ENCODE peak calls at places on chromosomes 16 and 17, in six cellular contexts. Y, W, T, V, G and E are unnamed samples.

GRCh38 chr17:51035436-51035835 is 85.2 kb downstream of the SPAG9 start:
- DNase-seq in Y (no peak), W (no peak), T (no peak), V (no peak), G (no peak), E (peak; percentile 51)

GRCh38 chr16:70429888-70430666 is 8.8 kb downstream of the ST3GAL2 start:
- DNase-seq in Y (no peak), W (no peak), T (no peak), V (no peak), G (no peak), E (no peak)

GRCh38 chr16:89925596-89926079 is 2.5 kb downstream of the TUBB3 start:
- DNase-seq in Y (no peak), W (no peak), T (no peak), V (no peak), G (no peak), E (no peak)

GRCh38 chr17:48583708-48584582 is 5.8 kb upstream of the HOXB4 start:
- DNase-seq in Y (no peak), W (no peak), T (no peak), V (no peak), G (no peak), E (no peak)

GRCh38 chr16:26569793-26570192 is 496.9 kb upstream of the C16orf82 start:
- DNase-seq in Y (no peak), W (no peak), T (peak; percentile 55), V (no peak), G (no peak), E (no peak)

GRCh38 chr17:59415397-59415796 is 83.9 kb downstream of the YPEL2 start:
- DNase-seq in Y (no peak), W (no peak), T (no peak), V (no peak), G (no peak), E (no peak)

GRCh38 chr16:60553316-60553801 is 1482.9 kb downstream of the CDH8 start:
- DNase-seq in Y (no peak), W (no peak), T (peak; percentile 6), V (no peak), G (no peak), E (no peak)

GRCh38 chr17:75843577-75844529 is at the start of gene UNC13D:
- DNase-seq in Y (peak; percentile 61), W (no peak), T (peak; percentile 6), V (no peak), G (no peak), E (no peak)

GRCh38 chr16:3017806-3018506 is at the start of gene CLDN6:
- DNase-seq in Y (no peak), W (no peak), T (peak; percentile 79), V (no peak), G (no peak), E (no peak)

GRCh38 chr17:18968945-18969887 is 17.3 kb downstream of the SLC5A10 start:
- DNase-seq in Y (no peak), W (no peak), T (peak; percentile 53), V (no peak), G (no peak), E (no peak)

GRCh38 chr16:88732172-88732960 is 26.1 kb downstream of the CTU2 start:
- DNase-seq in Y (no peak), W (peak; percentile 5), T (no peak), V (no peak), G (no peak), E (no peak)

GRCh38 chr17:14245002-14245401 is 8.3 kb upstream of the CDRT15 start:
- DNase-seq in Y (no peak), W (no peak), T (peak; percentile 32), V (no peak), G (no peak), E (no peak)

GRCh38 chr17:2703606-2704005 is 8.0 kb downstream of the CLUH start:
- DNase-seq in Y (peak; percentile 8), W (no peak), T (no peak), V (no peak), G (no peak), E (no peak)

GRCh38 chr17:38420518-38420917 is 7.7 kb upstream of the ARHGAP23 start:
- DNase-seq in Y (no peak), W (no peak), T (no peak), V (no peak), G (no peak), E (no peak)